ENCODE peak calls at places on chromosomes 16 and 17, in seven cellular contexts. Z is left ventricle myocardium inferior; Y is cardiac muscle cell; V is spleen; D is psoas muscle; J is CD8-positive, alpha-beta memory T cell; K is ascending aorta. R is an unnamed sample. For H3K36me3, the result is how much of the 10 kb centered on the place peaks cover.

GRCh38 chr16:19307587-19308241 is 22.2 kb downstream of the CLEC19A start:
- DNase-seq in Z (no peak), Y (no peak), V (no peak), D (no peak), J (no peak), K (no peak), R (no peak)

GRCh38 chr17:11996722-11997146 is 541 bp downstream of the ZNF18 start:
- DNase-seq in Z (no peak), Y (peak), V (no peak), D (no peak), J (no peak), K (no peak), R (peak)

GRCh38 chr17:38897176-38897575 is 27.3 kb downstream of the LASP1 start:
- DNase-seq in Z (peak), Y (peak), V (peak), D (peak), J (no peak), K (no peak), R (no peak)

GRCh38 chr16:85246473-85246872 is 134.2 kb upstream of the CIBAR2 start:
- DNase-seq in Z (no peak), Y (no peak), V (no peak), D (no peak), J (no peak), K (no peak), R (no peak)

GRCh38 chr16:3023415-3023668 is 400 bp downstream of the HCFC1R1 start:
- DNase-seq in Z (peak), Y (peak), V (no peak), D (no peak), J (no peak), K (no peak), R (no peak)

GRCh38 chr16:75109732-75110243 is 6.8 kb downstream of the LDHD start:
- DNase-seq in Z (peak), Y (no peak), V (peak), D (peak), J (no peak), K (no peak), R (peak)

GRCh38 chr17:75636381-75637142 is 3.3 kb downstream of the SMIM5 start:
- DNase-seq in Z (peak), Y (no peak), V (peak), D (peak), J (no peak), K (no peak), R (peak)

GRCh38 chr17:77681820-77682219 is 276.7 kb upstream of the TNRC6C start:
- DNase-seq in Z (peak), Y (peak), V (no peak), D (peak), J (no peak), K (no peak), R (peak)

GRCh38 chr16:79272141-79272577 is 328.4 kb downstream of the MAF start:
- DNase-seq in Z (no peak), Y (no peak), V (peak), D (no peak), J (peak), K (no peak), R (no peak)

GRCh38 chr17:44829558-44830358 is at the start of gene GJC1:
- DNase-seq in Z (peak), Y (peak), V (peak), D (peak), J (no peak), K (no peak), R (no peak)

GRCh38 chr16:25033852-25034251 is 18.7 kb upstream of the ARHGAP17 start:
- DNase-seq in Z (no peak), Y (peak), V (no peak), D (no peak), J (no peak), K (no peak), R (no peak)

GRCh38 chr17:50766222-50767023 is 895 bp downstream of the ANKRD40CL start:
- DNase-seq in Z (no peak), Y (no peak), V (peak), D (peak), J (no peak), K (no peak), R (no peak)

GRCh38 chr17:12077773-12078172 is 57.1 kb downstream of the MAP2K4 start:
- DNase-seq in Z (no peak), Y (no peak), V (no peak), D (no peak), J (no peak), K (no peak), R (no peak)

GRCh38 chr17:46950997-46951621 is 27.9 kb downstream of the RPRML start:
- DNase-seq in Z (no peak), Y (peak), V (no peak), D (peak), J (no peak), K (no peak), R (no peak)
- H3K36me3 ChIP-seq in Z (under half), Y (under half), V (under half), D (under half), J (under half), K (under half), R (under half)

DNA sequence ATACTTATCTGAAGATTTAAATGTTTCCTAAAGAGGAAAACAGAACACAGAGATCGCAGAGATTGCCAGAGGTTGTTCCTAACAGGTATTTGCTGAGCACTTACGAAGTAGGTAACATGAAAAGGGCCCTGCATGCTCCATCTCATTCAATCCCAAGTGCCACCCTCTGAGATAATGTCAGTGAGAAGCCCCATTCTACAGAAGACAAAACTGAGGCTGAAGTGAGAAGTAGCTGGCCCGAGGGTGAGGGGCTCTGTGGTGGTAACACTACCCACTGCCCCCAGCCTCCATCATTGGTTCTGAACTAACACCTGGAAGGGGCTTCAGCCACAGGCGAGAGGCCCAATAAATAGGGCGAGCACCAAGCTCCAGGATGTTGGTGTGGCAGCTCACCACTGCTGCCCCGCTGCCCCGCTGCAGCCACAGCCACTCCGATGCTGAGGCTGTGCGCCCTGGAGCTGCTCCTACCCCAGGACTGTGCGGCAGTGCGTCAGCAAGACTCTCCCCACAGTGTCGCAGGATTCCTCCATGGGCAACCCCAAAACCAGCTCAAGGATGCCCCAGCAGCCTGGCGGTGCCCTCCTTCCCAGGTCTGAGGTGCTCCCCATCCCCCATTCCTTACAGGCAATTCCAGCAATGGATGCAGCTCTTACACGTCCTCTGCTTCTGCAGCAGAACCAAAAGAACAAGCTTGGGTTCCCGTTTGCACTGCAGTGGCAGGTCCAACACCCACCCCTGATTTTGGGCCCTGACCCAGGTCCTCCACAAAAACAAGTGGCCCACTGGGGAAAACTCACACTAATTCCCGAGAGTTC is 10.3 kb downstream of the FLCN start:
- DNase-seq in Z (no peak), Y (no peak), V (peak), D (peak), J (no peak), K (no peak), R (no peak)
- H3K36me3 ChIP-seq in Z (half or more), Y (under half), V (half or more), D (under half), J (under half), K (half or more), R (half or more)

GRCh38 chr16:30667361-30667905 is 9.2 kb downstream of the FBRS start:
- DNase-seq in Z (no peak), Y (no peak), V (no peak), D (no peak), J (no peak), K (no peak), R (no peak)
- H3K36me3 ChIP-seq in Z (half or more), Y (under half), V (half or more), D (under half), J (under half), K (half or more), R (half or more)

DNA sequence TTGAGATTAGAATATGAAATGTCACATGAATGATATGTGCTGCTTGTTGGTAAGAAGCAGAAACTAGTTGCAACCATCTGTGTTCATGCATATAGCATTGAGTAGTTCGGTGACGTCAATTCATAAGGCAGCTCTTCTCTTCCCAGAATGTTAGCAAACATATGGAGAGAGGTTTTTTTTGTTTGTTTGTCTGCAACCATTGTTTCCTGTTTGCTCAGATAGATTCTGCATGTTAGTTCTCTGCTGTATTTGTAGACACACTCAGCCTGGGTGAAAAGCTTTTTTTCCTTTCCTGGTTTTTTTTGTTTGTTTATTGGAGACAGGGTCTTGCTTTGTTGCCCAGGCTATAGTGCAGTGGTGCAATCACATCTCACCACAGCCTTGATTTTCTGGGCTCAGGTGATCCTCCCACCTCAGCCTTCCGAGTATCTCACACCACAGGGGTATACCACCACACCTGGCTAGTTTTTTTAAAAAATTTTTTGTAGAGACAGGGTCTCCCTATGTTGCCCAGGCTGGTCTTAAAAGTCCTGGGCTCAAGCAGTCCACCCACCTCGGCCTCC is 16.7 kb downstream of the WSB1 start:
- DNase-seq in Z (no peak), Y (no peak), V (no peak), D (no peak), J (no peak), K (no peak), R (no peak)
- H3K36me3 ChIP-seq in Z (half or more), Y (half or more), V (half or more), D (under half), J (half or more), K (half or more), R (half or more)